ENCODE peak calls at places on chromosome 9, in nine cellular contexts. P is COR-L47; M is NCI-H774; I is natural killer cell; Q is activated B cell treated with CpG ODN at 0.5 μM for 24 hours; E is cerebellar cortex; K is EH; T is NCI-H2171; O is activated CD8-positive, alpha-beta memory T cell treated with anti-CD3 and anti-CD28 coated beads for 1 hour. R is an unnamed sample.

GRCh38 chr9:126150411-126151030 is 176.1 kb upstream of the MVB12B start:
- DNase-seq in K (no peak), I (no peak), E (no peak), P (peak; percentile 27), Q (no peak), O (no peak), T (peak; percentile 19), M (peak; percentile 44), R (no peak)

GRCh38 chr9:6014668-6015270 is 655 bp downstream of the RANBP6 start:
- DNase-seq in O (no peak), M (no peak), I (no peak), P (no peak), K (peak; percentile 82), E (no peak), Q (no peak), T (no peak), R (peak; percentile 61)

GRCh38 chr9:110241491-110242321 is 14.6 kb downstream of the TXN start:
- DNase-seq in K (peak; percentile 39), T (no peak), O (no peak), I (no peak), E (no peak), P (no peak), M (no peak), Q (no peak), R (no peak)

GRCh38 chr9:8234286-8234819 is 434.8 kb upstream of the DMAC1 start:
- DNase-seq in I (no peak), E (peak; percentile 80), P (no peak), M (no peak), K (no peak), Q (no peak), T (no peak), O (no peak), R (no peak)

GRCh38 chr9:114696814-114697544 is 15.0 kb upstream of the TEX48 start:
- DNase-seq in P (no peak), O (no peak), K (peak; percentile 67), I (no peak), M (no peak), E (no peak), Q (no peak), T (no peak), R (peak; percentile 38)

GRCh38 chr9:77598510-77598909 is 49.6 kb downstream of the GNA14 start:
- DNase-seq in K (peak; percentile 38), M (peak; percentile 11), Q (no peak), T (peak; percentile 49), I (no peak), E (no peak), O (no peak), P (peak; percentile 67), R (peak; percentile 38)

GRCh38 chr9:19629506-19629905 is 159.3 kb downstream of the SLC24A2 start:
- DNase-seq in I (no peak), T (no peak), K (no peak), M (no peak), O (no peak), Q (no peak), E (no peak), P (no peak), R (no peak)

GRCh38 chr9:134406366-134407122 is 80.3 kb downstream of the RXRA start:
- DNase-seq in O (no peak), I (no peak), P (no peak), K (peak; percentile 14), Q (no peak), E (no peak), T (no peak), M (no peak), R (peak; percentile 33)

GRCh38 chr9:15965246-15965745 is 412.5 kb downstream of the CCDC171 start:
- DNase-seq in O (no peak), K (peak; percentile 10), E (no peak), P (no peak), Q (no peak), M (no peak), I (no peak), T (no peak), R (no peak)

GRCh38 chr9:136399176-136400037 is 563 bp downstream of the SNAPC4 start:
- DNase-seq in E (no peak), O (no peak), Q (peak; percentile 36), T (no peak), I (no peak), M (no peak), K (peak; percentile 11), P (peak; percentile 21), R (peak; percentile 45)

R was measured in adipocyte.